ENCODE peak calls at places on chromosome X, in six cellular contexts. M is lung, I is upper lobe of left lung, K is left lung, E is GM06990, X is lower lobe of right lung. L is an unnamed sample.

GRCh38 chrX:45172890-45173289 is 27.8 kb downstream of the DIPK2B start:
- DNase-seq in M (no peak), I (no peak), K (no peak), E (no peak), X (no peak), L (no peak)

GRCh38 chrX:29699214-29699613 is 516.1 kb upstream of the MAGEB2 start:
- DNase-seq in M (no peak), I (no peak), K (no peak), E (no peak), X (no peak), L (no peak)

GRCh38 chrX:70168238-70169188 is 8.8 kb upstream of the DGAT2L6 start:
- DNase-seq in M (no peak), I (no peak), K (no peak), E (no peak), X (no peak), L (no peak)

GRCh38 chrX:77426811-77427210 is 20.4 kb upstream of the FGF16 start:
- DNase-seq in M (no peak), I (no peak), K (no peak), E (no peak), X (no peak), L (no peak)

GRCh38 chrX:44010626-44011025 is 37.4 kb upstream of the NDP start:
- DNase-seq in M (no peak), I (no peak), K (no peak), E (no peak), X (no peak), L (no peak)

GRCh38 chrX:101619336-101619735 is 1.5 kb upstream of the ARMCX6 start:
- DNase-seq in M (no peak), I (no peak), K (no peak), E (no peak), X (no peak), L (no peak)

GRCh38 chrX:50036481-50036880 is 114.1 kb downstream of the CLCN5 start:
- DNase-seq in M (no peak), I (no peak), K (no peak), E (no peak), X (no peak), L (no peak)

GRCh38 chrX:153708415-153708814 is 15.8 kb downstream of the BCAP31 start:
- DNase-seq in M (peak; percentile 72), I (peak; percentile 74), K (no peak), E (no peak), X (peak; percentile 65), L (peak; percentile 83)

GRCh38 chrX:120512222-120512621 is 43.1 kb upstream of the LAMP2 start:
- DNase-seq in M (no peak), I (no peak), K (no peak), E (no peak), X (no peak), L (no peak)

GRCh38 chrX:49884290-49884862 is 5.1 kb downstream of the USP27X start:
- DNase-seq in M (peak; percentile 70), I (peak; percentile 34), K (peak; percentile 76), E (peak; percentile 25), X (peak; percentile 73), L (no peak)

GRCh38 chrX:1462596-1463251 is 10.0 kb upstream of the ASMTL start:
- DNase-seq in M (peak; percentile 26), I (no peak), K (no peak), E (no peak), X (peak; percentile 19), L (peak; percentile 23)

GRCh38 chrX:118528089-118528753 is 32.6 kb downstream of the DOCK11 start:
- DNase-seq in M (no peak), I (no peak), K (no peak), E (peak; percentile 61), X (no peak), L (no peak)

GRCh38 chrX:56813318-56813837 is 84.3 kb downstream of the NBDY start:
- DNase-seq in M (no peak), I (no peak), K (no peak), E (no peak), X (no peak), L (peak; percentile 80)

GRCh38 chrX:39258331-39258730 is 457.1 kb downstream of the MID1IP1 start:
- DNase-seq in M (no peak), I (no peak), K (no peak), E (no peak), X (no peak), L (no peak)

GRCh38 chrX:19739683-19740082 is 147.7 kb downstream of the SH3KBP1 start:
- DNase-seq in M (peak; percentile 41), I (no peak), K (no peak), E (no peak), X (peak; percentile 47), L (no peak)

GRCh38 chrX:17944833-17945497 is 83.9 kb upstream of the RAI2 start:
- DNase-seq in M (no peak), I (no peak), K (no peak), E (no peak), X (no peak), L (no peak)

GRCh38 chrX:69237228-69237627 is 72.0 kb upstream of the PJA1 start:
- DNase-seq in M (no peak), I (no peak), K (no peak), E (no peak), X (no peak), L (no peak)

GRCh38 chrX:40485427-40485826 is 95.3 kb upstream of the ATP6AP2 start:
- DNase-seq in M (no peak), I (no peak), K (no peak), E (no peak), X (no peak), L (no peak)

GRCh38 chrX:42432552-42432951 is 345.4 kb downstream of the PPP1R2C start:
- DNase-seq in M (no peak), I (no peak), K (no peak), E (no peak), X (no peak), L (no peak)

GRCh38 chrX:153649178-153649914 is 2.3 kb downstream of the DUSP9 start:
- DNase-seq in M (peak; percentile 41), I (peak; percentile 74), K (peak; percentile 79), E (no peak), X (peak; percentile 70), L (peak; percentile 50)

GRCh38 chrX:154751669-154752271 is 893 bp upstream of the GAB3 start:
- DNase-seq in M (no peak), I (no peak), K (no peak), E (no peak), X (no peak), L (no peak)

GRCh38 chrX:139869796-139870195 is 63.1 kb downstream of the ATP11C start:
- DNase-seq in M (no peak), I (no peak), K (no peak), E (no peak), X (no peak), L (no peak)

GRCh38 chrX:154526901-154527675 is 11.1 kb upstream of the FAM3A start:
- DNase-seq in M (peak; percentile 76), I (no peak), K (peak; percentile 86), E (peak; percentile 64), X (peak; percentile 82), L (no peak)

GRCh38 chrX:109577055-109577454 is 40.4 kb downstream of the NXT2 start:
- DNase-seq in M (no peak), I (no peak), K (no peak), E (no peak), X (no peak), L (no peak)

GRCh38 chrX:42946544-42947223 is 168.7 kb upstream of the PPP1R2C start:
- DNase-seq in M (no peak), I (no peak), K (no peak), E (no peak), X (no peak), L (no peak)

GRCh38 chrX:35340451-35340850 is 397.9 kb downstream of the FAM47B start:
- DNase-seq in M (no peak), I (no peak), K (no peak), E (no peak), X (no peak), L (no peak)

GRCh38 chrX:64204252-64204651 is 1.3 kb downstream of the AMER1 start:
- DNase-seq in M (no peak), I (peak; percentile 75), K (peak; percentile 44), E (peak; percentile 3), X (peak; percentile 45), L (no peak)

DNA sequence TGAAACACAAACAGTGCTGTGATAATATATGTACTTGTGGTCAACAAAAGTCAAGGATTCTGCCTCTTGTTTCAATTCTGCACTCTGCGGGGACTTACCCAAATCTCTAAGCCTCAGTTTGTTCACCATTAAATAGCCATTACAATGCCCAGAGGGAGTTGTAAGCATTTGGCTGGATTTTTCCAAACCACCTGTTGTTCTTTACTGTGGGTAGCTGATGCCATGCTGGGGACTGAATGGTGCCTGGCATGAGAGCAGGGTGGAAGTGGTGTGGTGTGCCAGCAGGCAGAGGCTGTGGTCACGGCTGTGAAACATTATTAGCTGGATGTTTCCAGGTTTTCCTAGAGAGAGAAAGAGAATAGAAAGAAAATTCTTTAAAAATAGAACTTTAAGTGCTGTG is 60.7 kb upstream of the PAK3 start:
- DNase-seq in M (no peak), I (no peak), K (no peak), E (no peak), X (no peak), L (no peak)
- TF ChIP-seq CTCF in M (no peak), I (no peak), K (no peak), E (no peak), X (no peak), L (no peak)

GRCh38 chrX:13008189-13008533 is 33.3 kb downstream of the TMSB4X start:
- DNase-seq in M (no peak), I (no peak), K (no peak), E (no peak), X (no peak), L (no peak)
- TF ChIP-seq CTCF in M (no peak), I (no peak), K (no peak), E (no peak), X (no peak), L (no peak)

GRCh38 chrX:106401965-106402559 is 209.7 kb upstream of the RADX start:
- DNase-seq in M (no peak), I (peak; percentile 15), K (no peak), E (no peak), X (no peak), L (no peak)

GRCh38 chrX:106392346-106392745 is 219.4 kb upstream of the RADX start:
- DNase-seq in M (no peak), I (no peak), K (no peak), E (no peak), X (no peak), L (no peak)

DNA sequence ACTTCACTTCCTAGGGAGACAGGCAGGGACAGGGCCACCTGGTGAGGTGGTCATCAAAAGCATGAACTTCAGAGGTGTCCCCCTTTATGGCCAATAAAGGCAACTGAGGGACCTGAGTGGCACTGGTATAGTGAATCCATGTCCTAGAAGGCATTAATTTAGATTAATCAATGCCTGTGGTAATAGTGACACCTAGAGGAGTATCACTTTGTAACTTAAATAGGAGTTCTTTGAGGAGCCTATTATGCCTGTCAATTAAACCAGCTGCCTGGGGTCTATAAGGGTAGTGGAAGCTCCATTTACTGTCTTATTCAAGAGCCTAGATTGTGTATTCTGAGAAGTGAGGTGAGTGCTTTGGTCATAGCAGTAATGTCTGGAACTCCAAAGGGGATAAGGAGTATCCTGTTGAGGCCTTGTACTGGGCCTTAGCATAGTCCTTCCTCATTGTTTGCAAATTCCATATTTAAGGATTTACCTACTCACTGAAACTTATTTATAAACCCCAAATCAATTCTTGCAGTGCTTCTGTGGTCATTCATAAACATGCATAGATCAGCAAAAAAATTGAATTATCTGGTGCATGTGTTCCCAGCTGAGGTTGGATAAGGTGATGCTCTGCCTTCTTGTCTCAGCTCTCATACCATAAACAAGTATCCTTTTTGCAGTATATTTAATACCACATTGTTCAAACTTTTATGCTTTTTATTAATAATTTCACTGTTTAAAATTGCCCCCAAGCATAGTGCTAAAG is 213.8 kb upstream of the RADX start:
- DNase-seq in M (no peak), I (no peak), K (no peak), E (no peak), X (no peak), L (no peak)
- TF ChIP-seq CTCF in M (no peak), I (no peak), K (no peak), E (no peak), X (no peak), L (peak; percentile 31)

GRCh38 chrX:66731398-66731797 is 92.5 kb upstream of the EDA2R start:
- DNase-seq in M (no peak), I (no peak), K (no peak), E (no peak), X (no peak), L (no peak)
- TF ChIP-seq CTCF in M (no peak), I (peak; percentile 22), K (no peak), E (peak; percentile 32), X (peak; percentile 19), L (peak; percentile 47)